ENCODE peak calls at places on chromosomes 12 and 14, in eight cellular contexts. V, S, M, C, L, E, O and G are unnamed samples.

GRCh38 chr12:8145754-8146415 is 10.9 kb upstream of the ZNF705A start:
- DNase-seq in C (peak; percentile 46), O (peak; percentile 57), M (peak; percentile 32), V (no peak), E (peak; percentile 85), S (no peak), L (no peak), G (no peak)

GRCh38 chr14:89672636-89673279 is 255.7 kb upstream of the FOXN3 start:
- DNase-seq in S (no peak), L (no peak), E (no peak), V (no peak), O (no peak), M (peak; percentile 79), C (peak; percentile 29), G (no peak)

GRCh38 chr12:76138656-76139055 is 54.2 kb upstream of the NAP1L1 start:
- DNase-seq in C (no peak), V (no peak), L (no peak), M (no peak), E (no peak), S (no peak), O (no peak), G (no peak)

GRCh38 chr12:113159937-113160336 is 10.4 kb downstream of the CFAP73 start:
- DNase-seq in O (no peak), C (no peak), V (no peak), M (no peak), S (no peak), L (no peak), E (no peak), G (no peak)

GRCh38 chr14:89351364-89351957 is 65.6 kb downstream of the FOXN3 start:
- DNase-seq in E (peak; percentile 42), V (no peak), M (peak; percentile 27), L (no peak), O (no peak), S (peak; percentile 61), C (no peak), G (peak; percentile 57)

GRCh38 chr14:51738754-51739153 is 87.0 kb downstream of the FRMD6 start:
- DNase-seq in E (no peak), M (no peak), V (no peak), L (no peak), O (no peak), C (no peak), S (no peak), G (peak; percentile 8)

GRCh38 chr14:63454863-63455622 is 88.1 kb downstream of the PPP2R5E start:
- DNase-seq in V (no peak), M (no peak), L (no peak), O (peak; percentile 25), S (no peak), E (peak; percentile 54), C (no peak), G (no peak)

GRCh38 chr12:81401241-81401640 is 323.4 kb downstream of the ACSS3 start:
- DNase-seq in O (no peak), L (no peak), M (no peak), V (no peak), S (no peak), E (no peak), C (no peak), G (no peak)

GRCh38 chr14:35819591-35820540 is 6.3 kb upstream of the BRMS1L start:
- DNase-seq in L (no peak), M (no peak), S (no peak), O (no peak), C (no peak), V (no peak), E (no peak), G (no peak)

GRCh38 chr12:77837876-77838291 is 7.2 kb downstream of the NAV3 start:
- DNase-seq in E (no peak), C (peak; percentile 57), S (no peak), M (no peak), V (no peak), L (no peak), O (no peak), G (no peak)

GRCh38 chr12:16330554-16330953 is 16.9 kb upstream of the MGST1 start:
- DNase-seq in O (no peak), E (no peak), M (no peak), V (no peak), C (no peak), S (no peak), L (no peak), G (no peak)

GRCh38 chr14:78863143-78863542 is 693.0 kb downstream of the NRXN3 start:
- DNase-seq in M (peak; percentile 43), E (peak; percentile 43), C (no peak), O (peak; percentile 0), L (no peak), V (no peak), S (peak; percentile 13), G (peak; percentile 14)

GRCh38 chr14:61736751-61737150 is 25.5 kb upstream of the SNAPC1 start:
- DNase-seq in E (peak; percentile 37), O (no peak), C (no peak), M (no peak), S (no peak), V (no peak), L (no peak), G (no peak)

GRCh38 chr14:61733972-61734371 is 28.2 kb upstream of the SNAPC1 start:
- DNase-seq in S (no peak), L (no peak), E (no peak), O (no peak), C (no peak), V (no peak), M (no peak), G (no peak)

GRCh38 chr14:61726772-61727658 is 31.7 kb downstream of the HIF1A start:
- DNase-seq in E (no peak), V (no peak), L (no peak), O (no peak), M (no peak), C (no peak), S (no peak), G (no peak)

GRCh38 chr14:61730756-61731373 is 31.4 kb upstream of the SNAPC1 start:
- DNase-seq in S (no peak), M (peak; percentile 49), O (no peak), L (no peak), E (no peak), V (no peak), C (no peak), G (no peak)
- TF ChIP-seq CTCF in S (no peak), M (no peak), O (peak; percentile 27), L (peak; percentile 76), E (peak; percentile 30), V (peak; percentile 87), C (peak; percentile 17), G (no peak)

GRCh38 chr14:81982056-81982455 is 448.4 kb upstream of the SEL1L start:
- DNase-seq in C (no peak), E (no peak), O (no peak), V (no peak), S (no peak), M (no peak), L (no peak), G (no peak)

GRCh38 chr14:81986005-81986404 is 452.4 kb upstream of the SEL1L start:
- DNase-seq in O (no peak), E (no peak), V (no peak), M (no peak), L (no peak), S (no peak), C (no peak), G (no peak)

GRCh38 chr14:81980601-81981310 is 447.1 kb upstream of the SEL1L start:
- DNase-seq in M (no peak), L (no peak), C (no peak), O (no peak), V (no peak), S (no peak), E (no peak), G (no peak)

DNA sequence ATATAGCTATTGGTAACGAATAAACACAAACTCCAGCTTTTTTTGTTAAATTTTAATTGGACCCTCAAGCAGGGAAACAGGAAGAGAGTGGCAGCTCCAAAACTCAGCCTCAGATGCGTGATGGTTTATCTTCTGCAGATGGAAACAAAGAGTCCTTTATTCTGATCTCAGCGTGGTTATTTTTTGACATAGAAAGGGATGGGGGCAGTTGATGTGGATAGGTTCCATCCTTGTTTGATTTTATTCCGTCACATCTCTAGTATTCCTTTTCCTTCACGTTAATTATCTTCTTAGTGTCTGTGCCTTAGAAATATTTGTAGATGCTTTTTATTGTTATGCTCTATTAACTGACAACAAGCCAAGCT is 447.6 kb upstream of the SEL1L start:
- DNase-seq in O (no peak), V (no peak), C (no peak), L (no peak), M (no peak), E (no peak), S (no peak), G (no peak)
- TF ChIP-seq CTCF in O (no peak), V (no peak), C (no peak), L (no peak), M (no peak), E (no peak), S (no peak), G (no peak)

GRCh38 chr12:58931518-58931917 is 11.2 kb upstream of the LRIG3 start:
- DNase-seq in M (no peak), L (no peak), V (no peak), O (no peak), E (no peak), S (no peak), C (no peak), G (no peak)
- TF ChIP-seq CTCF in M (no peak), L (peak; percentile 29), V (no peak), O (no peak), E (no peak), S (no peak), C (no peak), G (peak; percentile 22)

GRCh38 chr12:14937014-14937413 is 1.3 kb downstream of the ERP27 start:
- DNase-seq in S (no peak), V (no peak), E (no peak), M (no peak), O (no peak), L (no peak), C (no peak), G (no peak)

GRCh38 chr12:14937689-14938088 is 648 bp downstream of the ERP27 start:
- DNase-seq in O (no peak), E (no peak), V (peak; percentile 33), S (no peak), M (no peak), L (no peak), C (no peak), G (no peak)

GRCh38 chr12:14934511-14934910 is 3.8 kb downstream of the ERP27 start:
- DNase-seq in O (no peak), V (no peak), L (no peak), S (no peak), C (no peak), M (no peak), E (no peak), G (no peak)

GRCh38 chr12:14935031-14935430 is 3.3 kb downstream of the ERP27 start:
- DNase-seq in M (peak; percentile 62), O (no peak), S (no peak), V (no peak), E (no peak), C (no peak), L (no peak), G (no peak)

DNA sequence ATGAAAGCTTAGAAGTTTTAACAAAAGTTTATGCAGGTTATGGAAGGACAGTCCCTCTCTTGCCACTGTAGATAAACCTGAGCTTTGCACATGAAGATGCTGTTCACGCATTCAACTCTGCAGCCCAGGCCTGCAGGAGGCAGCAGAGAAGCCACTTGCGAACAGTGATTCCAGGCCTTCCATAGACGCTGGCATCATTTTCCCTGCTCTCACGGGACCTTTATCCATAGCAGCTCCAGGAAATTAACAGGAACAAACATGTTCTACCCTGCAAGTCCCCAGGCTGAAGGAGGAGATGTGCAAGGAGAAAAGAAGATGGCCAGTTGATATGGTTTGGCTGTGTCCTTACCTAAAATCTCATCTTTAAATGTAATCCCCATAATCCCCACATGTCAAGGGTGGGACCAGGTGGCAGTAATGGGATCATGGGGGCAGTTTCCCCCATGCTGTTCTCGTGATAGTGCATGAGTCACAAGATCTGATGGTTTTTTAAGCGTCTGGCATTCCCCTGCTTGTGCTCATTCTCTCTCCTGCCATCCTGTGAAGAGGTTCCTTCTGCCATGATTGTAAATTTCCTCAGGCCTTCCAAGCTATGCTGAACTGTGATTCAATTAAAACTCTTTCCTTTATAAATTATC is 2.0 kb downstream of the ERP27 start:
- DNase-seq in L (no peak), S (no peak), O (no peak), C (no peak), M (no peak), E (no peak), V (no peak), G (no peak)
- TF ChIP-seq CTCF in L (peak; percentile 47), S (no peak), O (peak; percentile 7), C (no peak), M (no peak), E (no peak), V (peak; percentile 50), G (peak; percentile 10)